ENCODE peak calls at places on chromosomes 5 and 9, in ten cellular contexts. S is stimulated activated CD8-positive, alpha-beta memory T cell treated with anti-CD3 and anti-CD28 coated beads, Interleukin-7, amount 100 ng/mL, for 1 hour; M is foreskin fibroblast; O is AG08396; F is RPMI8226; E is kidney; H is activated T-helper 1 cell treated with anti-CD3 and anti-CD28 coated beads, Interleukin-2, amount 50 U/mL, for 16 hours; Q is neural progenitor cell; J is lung; V is activated CD4-positive, alpha-beta T cell treated with anti-CD3 and anti-CD28 coated beads, Interleukin-2, amount 50 U/mL, for 4 hours. W is an unnamed sample.

GRCh38 chr5:81163641-81164040 is 69.5 kb upstream of the CKMT2 start:
- DNase-seq in Q (no peak), E (no peak), O (no peak), M (no peak), H (no peak), J (no peak), F (no peak), S (no peak), V (no peak), W (no peak)

GRCh38 chr5:97355775-97356174 is 172.7 kb upstream of the RIOK2 start:
- DNase-seq in H (no peak), Q (no peak), J (no peak), F (no peak), V (no peak), S (no peak), E (no peak), O (no peak), M (no peak), W (no peak)

GRCh38 chr5:167294861-167295685 is 996.4 kb upstream of the WWC1 start:
- DNase-seq in S (no peak), F (peak), E (no peak), O (peak), H (no peak), M (peak), V (no peak), J (no peak), Q (no peak), W (no peak)

GRCh38 chr5:84718377-84718776 is 333.7 kb upstream of the EDIL3 start:
- DNase-seq in J (no peak), E (no peak), H (no peak), Q (no peak), O (no peak), F (no peak), S (no peak), V (no peak), M (no peak), W (no peak)

GRCh38 chr9:112112941-112113399 is 62.1 kb downstream of the SUSD1 start:
- DNase-seq in S (no peak), E (no peak), J (peak), F (no peak), M (peak), O (no peak), Q (peak), V (peak), H (no peak), W (no peak)

GRCh38 chr9:135415586-135415985 is 64.0 kb upstream of the PPP1R26 start:
- DNase-seq in E (no peak), J (no peak), S (no peak), O (no peak), F (no peak), H (no peak), M (no peak), V (no peak), Q (no peak), W (no peak)

GRCh38 chr5:80437326-80437725 is 29.5 kb downstream of the ZFYVE16 start:
- DNase-seq in M (no peak), S (no peak), V (no peak), O (no peak), F (no peak), E (no peak), Q (no peak), H (no peak), J (no peak), W (no peak)

GRCh38 chr5:76813982-76814562 is 4.8 kb upstream of the F2RL1 start:
- DNase-seq in H (no peak), J (no peak), F (no peak), O (peak), V (no peak), E (no peak), Q (no peak), M (peak), S (no peak), W (no peak)

GRCh38 chr9:128114326-128115186 is 13.0 kb downstream of the PTGES2 start:
- DNase-seq in F (no peak), Q (no peak), M (no peak), J (no peak), E (peak), S (no peak), V (no peak), O (no peak), H (no peak), W (no peak)

GRCh38 chr5:33491941-33492340 is 51.2 kb downstream of the TARS1 start:
- DNase-seq in S (no peak), Q (no peak), M (peak), O (peak), J (no peak), H (no peak), V (no peak), F (no peak), E (no peak), W (no peak)

GRCh38 chr9:92846662-92847145 is 31.1 kb downstream of the ZNF484 start:
- DNase-seq in V (no peak), J (no peak), O (no peak), E (no peak), F (no peak), M (no peak), S (no peak), Q (no peak), H (no peak), W (no peak)

GRCh38 chr9:91935066-91935729 is 14.8 kb downstream of the ROR2 start:
- DNase-seq in V (no peak), M (no peak), E (no peak), O (no peak), Q (peak), H (no peak), F (no peak), J (no peak), S (no peak), W (no peak)

GRCh38 chr5:111685969-111686368 is 71.0 kb downstream of the NREP start:
- DNase-seq in O (no peak), Q (peak), F (peak), H (no peak), V (no peak), J (no peak), M (no peak), E (no peak), S (no peak), W (no peak)

GRCh38 chr9:35051069-35051967 is 21.1 kb downstream of the VCP start:
- DNase-seq in H (no peak), E (no peak), O (peak), S (peak), F (peak), V (peak), J (peak), Q (peak), M (peak), W (no peak)

GRCh38 chr5:116953251-116953934 is 378.8 kb upstream of the SEMA6A start:
- DNase-seq in J (no peak), E (no peak), F (no peak), O (no peak), Q (peak), H (no peak), S (no peak), M (no peak), V (no peak), W (no peak)

GRCh38 chr5:147558826-147559225 is 49.0 kb upstream of the DPYSL3 start:
- DNase-seq in E (no peak), V (no peak), S (no peak), H (no peak), F (peak), O (peak), Q (peak), M (peak), J (peak), W (no peak)

GRCh38 chr5:21774791-21775190 is 1078.4 kb downstream of the CDH12 start:
- DNase-seq in H (no peak), J (no peak), O (no peak), F (no peak), E (no peak), S (no peak), M (peak), Q (no peak), V (no peak), W (no peak)

GRCh38 chr5:144504929-144505578 is 334.4 kb downstream of the KCTD16 start:
- DNase-seq in O (no peak), E (no peak), F (peak), Q (peak), M (peak), V (no peak), J (no peak), H (no peak), S (no peak), W (no peak)

GRCh38 chr5:64838803-64839202 is 70.1 kb downstream of the CWC27 start:
- DNase-seq in Q (no peak), V (no peak), M (no peak), F (no peak), J (no peak), O (no peak), S (no peak), E (no peak), H (no peak), W (no peak)

GRCh38 chr5:7976411-7977190 is 107.7 kb downstream of the MTRR start:
- DNase-seq in Q (peak), F (no peak), J (no peak), S (no peak), V (no peak), E (no peak), O (no peak), M (no peak), H (no peak), W (no peak)

GRCh38 chr5:172678902-172679301 is 37.8 kb downstream of the NEURL1B start:
- DNase-seq in V (no peak), E (peak), S (no peak), H (no peak), O (no peak), J (peak), Q (no peak), F (peak), M (no peak), W (no peak)

GRCh38 chr5:56095579-56096102 is 100.9 kb upstream of the IL6ST start:
- DNase-seq in O (no peak), V (no peak), J (no peak), F (peak), H (no peak), E (no peak), S (no peak), M (no peak), Q (no peak), W (no peak)

GRCh38 chr5:55841976-55842375 is 9.2 kb upstream of the IL31RA start:
- DNase-seq in F (no peak), J (no peak), S (no peak), O (no peak), E (no peak), H (no peak), M (no peak), V (no peak), Q (no peak), W (no peak)

GRCh38 chr5:33737697-33738096 is 154.1 kb downstream of the ADAMTS12 start:
- DNase-seq in V (no peak), S (no peak), Q (no peak), F (no peak), J (no peak), H (no peak), O (no peak), M (no peak), E (no peak), W (no peak)

GRCh38 chr9:14277202-14277601 is 36.7 kb downstream of the NFIB start:
- DNase-seq in E (no peak), H (no peak), S (no peak), F (no peak), Q (no peak), J (no peak), M (peak), O (no peak), V (no peak), W (no peak)

GRCh38 chr5:88665750-88666215 is 217.2 kb downstream of the MEF2C start:
- DNase-seq in S (no peak), H (no peak), Q (peak), O (no peak), E (no peak), M (no peak), J (no peak), F (peak), V (no peak), W (no peak)

GRCh38 chr5:134139377-134139851 is 24.9 kb downstream of the TCF7 start:
- DNase-seq in O (no peak), V (no peak), E (peak), J (no peak), M (no peak), Q (no peak), H (peak), S (no peak), F (no peak), W (no peak)

GRCh38 chr5:123755587-123756324 is 243.8 kb downstream of the CSNK1G3 start:
- DNase-seq in V (no peak), Q (no peak), J (no peak), S (no peak), F (no peak), E (no peak), O (peak), H (no peak), M (peak), W (no peak)

GRCh38 chr5:84290161-84290560 is 94.5 kb downstream of the EDIL3 start:
- DNase-seq in F (no peak), O (no peak), V (no peak), J (no peak), S (no peak), E (no peak), H (no peak), Q (no peak), M (no peak), W (no peak)

GRCh38 chr5:40394715-40395114 is 285.0 kb upstream of the PTGER4 start:
- DNase-seq in E (no peak), M (no peak), Q (no peak), S (no peak), H (no peak), J (no peak), F (no peak), O (no peak), V (no peak), W (no peak)

GRCh38 chr5:34450338-34450737 is 205.8 kb upstream of the RAI14 start:
- DNase-seq in V (no peak), J (no peak), E (no peak), O (no peak), F (no peak), M (no peak), Q (no peak), H (no peak), S (no peak), W (no peak)

GRCh38 chr9:132049900-132050299 is 29.8 kb downstream of the MED27 start:
- DNase-seq in S (no peak), H (no peak), F (no peak), O (no peak), V (no peak), E (no peak), Q (no peak), J (no peak), M (no peak), W (no peak)

GRCh38 chr9:134399435-134400056 is 73.3 kb downstream of the RXRA start:
- DNase-seq in E (no peak), F (peak), J (no peak), S (no peak), V (no peak), Q (no peak), O (peak), H (no peak), M (peak), W (no peak)

GRCh38 chr9:38343552-38343951 is 49.0 kb upstream of the ALDH1B1 start:
- DNase-seq in E (no peak), F (no peak), J (no peak), V (no peak), H (no peak), Q (no peak), S (no peak), M (no peak), O (no peak), W (no peak)

GRCh38 chr9:7196467-7196866 is 438.7 kb downstream of the KDM4C start:
- DNase-seq in M (no peak), V (no peak), O (no peak), F (no peak), H (no peak), E (no peak), S (no peak), J (no peak), Q (no peak), W (no peak)

GRCh38 chr9:134494905-134495304 is 146.7 kb upstream of the COL5A1 start:
- DNase-seq in H (no peak), J (no peak), S (no peak), Q (no peak), F (no peak), M (no peak), O (no peak), E (peak), V (no peak), W (no peak)